ENCODE peak calls at places on chromosomes 6 and 20, in ten cellular contexts. V is RWPE1; Y is Peyer's patch; G is brain microvascular endothelial cell; Q is CD4-positive, alpha-beta T cell; O is H9; X is GM23248; T is CD8-positive, alpha-beta memory T cell; R is uterus; U is left ventricle myocardium inferior. B is an unnamed sample.

GRCh38 chr20:47568019-47568418 is 66.3 kb downstream of the NCOA3 start:
- DNase-seq in V (no peak), Q (no peak), O (no peak), G (peak), X (peak), U (no peak), R (no peak), Y (no peak), T (no peak), B (no peak)

GRCh38 chr6:8852332-8852731 is 417.0 kb upstream of the SLC35B3 start:
- DNase-seq in T (no peak), R (no peak), G (no peak), V (no peak), Y (no peak), X (no peak), U (no peak), Q (no peak), O (no peak), B (no peak)

GRCh38 chr6:42339991-42340401 is 111.7 kb downstream of the TRERF1 start:
- DNase-seq in V (peak), O (no peak), T (no peak), R (no peak), X (peak), U (no peak), G (no peak), Q (no peak), Y (no peak), B (peak)

GRCh38 chr6:38517005-38517404 is 122.7 kb downstream of the BTBD9 start:
- DNase-seq in X (peak), G (peak), Y (no peak), T (no peak), Q (no peak), V (no peak), O (no peak), U (no peak), R (no peak), B (no peak)

GRCh38 chr6:33211666-33212422 is 3.5 kb downstream of the RING1 start:
- DNase-seq in Q (no peak), G (no peak), V (no peak), U (no peak), X (no peak), T (no peak), Y (no peak), O (peak), R (peak), B (no peak)

GRCh38 chr6:111597687-111598086 is 8.0 kb downstream of the TRAF3IP2 start:
- DNase-seq in V (no peak), G (no peak), O (no peak), X (no peak), R (no peak), Q (no peak), Y (peak), T (no peak), U (no peak), B (no peak)

GRCh38 chr6:32460528-32460927 is 20.8 kb downstream of the HLA-DRA start:
- DNase-seq in X (no peak), T (no peak), O (no peak), U (no peak), G (no peak), Q (no peak), Y (no peak), R (no peak), V (no peak), B (peak)

GRCh38 chr6:132596201-132596600 is 6.7 kb upstream of the TAAR5 start:
- DNase-seq in X (no peak), V (no peak), U (no peak), R (no peak), G (no peak), O (no peak), Y (no peak), T (no peak), Q (no peak), B (no peak)

GRCh38 chr6:157537518-157537917 is 156.5 kb downstream of the ZDHHC14 start:
- DNase-seq in R (no peak), Q (no peak), U (no peak), G (no peak), O (no peak), T (no peak), V (no peak), X (no peak), Y (no peak), B (no peak)

GRCh38 chr6:43334466-43335095 is 26.0 kb upstream of the CRIP3 start:
- DNase-seq in U (no peak), O (peak), T (no peak), Y (no peak), G (peak), V (peak), R (no peak), Q (no peak), X (peak), B (no peak)

GRCh38 chr6:117600008-117600743 is 2.1 kb downstream of the GOPC start:
- DNase-seq in X (peak), Q (no peak), V (no peak), U (no peak), O (no peak), T (no peak), R (no peak), Y (no peak), G (no peak), B (peak)

GRCh38 chr6:18264338-18265098 is at the start of gene DEK:
- DNase-seq in G (peak), Q (peak), O (peak), T (peak), V (peak), R (peak), U (peak), X (peak), Y (peak), B (peak)

GRCh38 chr6:36865835-36866234 is 8.8 kb downstream of the PPIL1 start:
- DNase-seq in U (no peak), T (no peak), Q (no peak), G (no peak), X (no peak), O (no peak), V (no peak), Y (no peak), R (no peak), B (peak)

GRCh38 chr20:63463400-63464288 is 8.8 kb downstream of the KCNQ2 start:
- DNase-seq in V (no peak), Y (no peak), O (no peak), R (no peak), T (no peak), U (no peak), X (peak), Q (no peak), G (no peak), B (no peak)

GRCh38 chr6:41823178-41823577 is 35.7 kb downstream of the TOMM6 start:
- DNase-seq in U (no peak), T (no peak), X (no peak), V (no peak), O (no peak), G (no peak), Q (no peak), Y (no peak), R (no peak), B (no peak)

GRCh38 chr6:23349521-23350147 is 776.4 kb upstream of the NRSN1 start:
- DNase-seq in O (no peak), U (no peak), R (no peak), V (peak), G (peak), Y (no peak), X (peak), T (no peak), Q (no peak), B (no peak)

GRCh38 chr6:20770776-20771175 is 236.5 kb downstream of the CDKAL1 start:
- DNase-seq in O (no peak), T (no peak), Q (no peak), G (no peak), U (no peak), R (no peak), X (peak), Y (no peak), V (no peak), B (no peak)

GRCh38 chr20:24470031-24470781 is 777 bp downstream of the SYNDIG1 start:
- DNase-seq in G (no peak), U (no peak), X (peak), O (peak), Y (no peak), Q (no peak), V (no peak), T (no peak), R (no peak), B (no peak)

GRCh38 chr6:145206247-145206907 is 528.9 kb downstream of the EPM2A start:
- DNase-seq in V (no peak), U (no peak), G (peak), R (no peak), Y (no peak), T (no peak), X (peak), O (no peak), Q (no peak), B (no peak)

GRCh38 chr6:168371635-168371988 is 52.0 kb upstream of the DACT2 start:
- DNase-seq in T (no peak), Y (no peak), U (no peak), O (no peak), X (no peak), Q (no peak), R (no peak), V (no peak), G (no peak), B (no peak)

GRCh38 chr6:100446115-100446921 is 18.4 kb downstream of the SIM1 start:
- DNase-seq in Y (no peak), T (no peak), Q (no peak), O (peak), R (no peak), G (no peak), U (no peak), V (no peak), X (no peak), B (no peak)

GRCh38 chr20:17226410-17227198 is at the start of gene PCSK2:
- DNase-seq in R (no peak), X (peak), U (peak), Q (no peak), Y (peak), V (no peak), T (no peak), O (peak), G (peak), B (no peak)

GRCh38 chr20:38226553-38226952 is 34.0 kb downstream of the KIAA1755 start:
- DNase-seq in Y (no peak), G (no peak), Q (no peak), O (no peak), R (no peak), X (no peak), V (no peak), T (no peak), U (no peak), B (no peak)

DNA sequence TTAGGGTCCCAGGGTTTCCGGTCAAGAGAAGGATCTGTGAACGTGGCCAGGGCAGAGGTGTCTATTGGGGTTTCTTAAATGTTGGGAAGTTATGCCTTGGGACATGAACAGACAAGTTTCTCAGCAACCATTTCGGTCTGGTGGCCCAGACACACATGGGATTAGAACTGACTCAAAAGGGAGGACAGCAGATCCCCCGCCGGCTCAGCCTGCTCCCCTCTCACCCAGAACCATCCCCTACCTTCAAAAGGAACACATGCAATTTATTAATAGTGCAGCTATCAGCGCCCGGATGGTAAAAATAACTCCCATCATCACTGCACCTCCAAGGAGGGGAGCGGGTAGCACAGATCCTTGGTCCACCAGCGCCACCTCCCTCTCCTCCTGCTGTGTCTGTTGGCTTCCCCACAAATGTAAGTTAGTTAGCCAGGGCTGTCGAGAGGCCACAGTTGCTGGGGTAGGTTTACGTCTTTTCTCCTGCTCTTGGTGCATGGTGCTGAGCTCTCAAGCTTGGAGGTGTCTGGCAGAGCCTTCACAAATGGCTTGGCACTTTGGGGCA is 77.1 kb downstream of the TRAM2 start:
- DNase-seq in R (no peak), V (no peak), X (no peak), O (no peak), G (no peak), U (peak), Q (no peak), Y (no peak), T (no peak), B (no peak)
- H3K27ac ChIP-seq in R (peak), V (peak), X (peak), O (no peak), G (peak), U (peak), Q (no peak), Y (no peak), T (no peak), B (no peak)

DNA sequence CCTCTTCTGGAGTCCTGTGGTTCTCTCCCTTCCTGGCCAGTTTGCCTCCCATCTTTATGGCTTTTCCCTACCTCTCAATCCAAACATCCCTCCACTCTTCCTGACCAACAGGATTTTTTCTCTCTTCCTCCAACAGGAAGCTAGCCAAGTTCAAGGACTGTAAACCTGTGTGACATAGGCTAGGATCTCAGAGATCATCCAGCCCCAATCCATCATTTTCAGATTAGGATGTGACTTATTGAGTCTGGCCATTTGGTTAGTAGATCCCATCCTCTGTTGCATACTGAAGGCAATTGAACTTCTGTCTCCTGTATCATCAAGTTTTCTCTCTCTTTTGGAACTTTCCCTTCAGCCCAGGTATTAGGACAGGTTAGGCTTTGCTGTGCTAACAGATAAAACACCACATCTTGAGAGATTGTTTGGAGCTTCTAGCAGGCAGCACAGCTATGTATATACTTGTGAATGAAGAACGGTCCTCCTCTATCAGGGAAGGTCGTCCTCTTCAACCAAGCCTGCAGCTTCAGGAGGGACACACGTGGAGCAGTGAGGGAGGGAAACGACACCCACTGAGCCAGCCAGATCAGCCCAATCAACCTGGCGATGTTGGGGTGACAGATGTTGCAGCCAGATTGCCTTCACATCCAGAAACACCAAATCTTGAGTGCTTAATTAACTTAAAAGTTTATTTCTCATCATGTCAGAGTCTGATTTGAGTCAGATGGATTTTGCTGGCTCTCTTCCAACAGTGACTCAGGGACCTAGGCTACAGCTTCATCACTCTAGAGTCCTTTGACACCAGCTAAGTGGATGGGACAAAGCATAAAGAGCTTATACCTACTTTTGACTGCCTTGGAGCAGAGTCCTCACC is 106.8 kb downstream of the GJA10 start:
- DNase-seq in Y (no peak), V (peak), X (peak), O (no peak), G (no peak), U (no peak), T (no peak), Q (no peak), R (no peak), B (no peak)
- H3K27ac ChIP-seq in Y (peak), V (no peak), X (no peak), O (no peak), G (no peak), U (no peak), T (no peak), Q (no peak), R (no peak), B (no peak)

DNA sequence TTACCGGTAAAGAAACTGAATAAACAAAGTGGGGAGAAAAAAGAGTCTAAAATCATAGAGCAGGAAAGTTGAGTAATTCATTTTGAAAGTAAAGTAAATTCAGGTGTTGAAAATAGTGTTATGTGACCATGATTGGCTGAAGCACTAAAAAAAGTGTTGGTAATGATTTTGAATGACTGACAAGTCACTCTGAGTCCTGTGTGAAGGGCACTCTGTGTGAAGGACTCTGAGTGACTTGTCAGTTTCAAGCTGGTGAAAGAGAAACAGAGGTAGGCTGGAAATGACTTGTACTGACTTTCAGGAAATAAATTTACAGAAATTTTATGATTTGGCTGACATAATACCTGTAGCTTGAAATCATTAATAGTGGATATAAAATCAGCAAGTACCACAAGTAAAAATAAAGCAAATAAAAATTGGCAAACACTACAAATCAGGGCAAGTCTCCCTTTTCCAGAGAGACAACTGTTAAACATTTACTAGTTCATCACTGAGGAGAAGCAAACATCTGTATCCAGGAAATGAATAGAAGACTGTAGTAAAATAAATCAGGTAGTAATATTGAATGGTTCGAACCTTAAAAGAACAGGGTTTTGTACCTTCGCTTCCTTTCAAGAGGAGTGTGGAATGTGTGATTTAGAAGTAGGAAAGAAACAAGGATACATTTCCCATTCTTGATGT is 630.6 kb downstream of the GRIK2 start:
- DNase-seq in T (no peak), R (no peak), Y (no peak), O (no peak), G (no peak), V (no peak), X (no peak), U (no peak), Q (no peak), B (no peak)
- H3K27ac ChIP-seq in T (no peak), R (no peak), Y (no peak), O (no peak), G (no peak), V (no peak), X (no peak), U (no peak), Q (no peak), B (no peak)

DNA sequence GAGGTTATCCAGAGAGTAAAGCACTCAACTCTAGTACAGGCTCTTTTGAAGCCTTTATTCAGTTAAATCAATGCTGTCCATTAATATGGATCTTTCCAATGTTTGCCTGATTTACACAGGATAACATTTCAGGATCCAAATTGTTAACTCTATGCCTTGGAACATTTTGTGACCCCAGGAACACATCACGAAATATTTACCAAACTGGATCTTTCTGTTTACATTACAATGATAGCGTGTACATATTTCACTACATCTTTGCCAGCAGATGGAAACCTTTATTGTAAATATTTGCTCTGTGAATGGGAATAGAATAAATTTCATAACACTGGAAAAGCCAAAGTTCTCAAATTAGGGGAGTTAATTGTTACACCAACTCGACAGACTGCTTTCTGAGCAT is 23.5 kb downstream of the BPIFA2 start:
- DNase-seq in T (no peak), R (no peak), V (no peak), Q (no peak), O (no peak), G (no peak), X (no peak), Y (no peak), U (no peak), B (no peak)
- H3K27ac ChIP-seq in T (no peak), R (no peak), V (no peak), Q (no peak), O (no peak), G (no peak), X (no peak), Y (no peak), U (no peak), B (no peak)

GRCh38 chr20:20019123-20019522 is 2.0 kb downstream of the NAA20 start:
- DNase-seq in Y (no peak), V (peak), Q (no peak), X (no peak), T (no peak), U (no peak), O (no peak), G (no peak), R (no peak), B (no peak)

GRCh38 chr20:20023395-20023794 is 6.2 kb downstream of the NAA20 start:
- DNase-seq in Y (no peak), X (no peak), Q (no peak), O (no peak), G (no peak), U (no peak), V (no peak), R (no peak), T (no peak), B (no peak)

GRCh38 chr20:20021835-20022234 is 4.7 kb downstream of the NAA20 start:
- DNase-seq in G (no peak), Y (no peak), X (no peak), T (no peak), U (no peak), O (no peak), V (no peak), R (no peak), Q (no peak), B (no peak)

GRCh38 chr20:20024942-20025341 is 7.8 kb downstream of the NAA20 start:
- DNase-seq in Y (no peak), X (peak), V (no peak), U (no peak), Q (no peak), R (no peak), O (no peak), T (no peak), G (no peak), B (no peak)

GRCh38 chr20:20022498-20022897 is 5.3 kb downstream of the NAA20 start:
- DNase-seq in G (no peak), V (no peak), T (no peak), R (no peak), O (no peak), Q (no peak), U (no peak), Y (no peak), X (no peak), B (no peak)
- H3K27ac ChIP-seq in G (no peak), V (peak), T (no peak), R (peak), O (no peak), Q (no peak), U (no peak), Y (no peak), X (peak), B (no peak)

GRCh38 chr20:11301699-11302098 is 616.0 kb upstream of the BTBD3 start:
- DNase-seq in O (no peak), V (no peak), Y (no peak), G (no peak), Q (no peak), U (no peak), R (no peak), T (no peak), X (no peak), B (no peak)
- H3K27ac ChIP-seq in O (no peak), V (no peak), Y (no peak), G (no peak), Q (no peak), U (no peak), R (no peak), T (no peak), X (no peak), B (no peak)

GRCh38 chr6:72844614-72845013 is 222.8 kb downstream of the KCNQ5 start:
- DNase-seq in X (no peak), Y (no peak), U (no peak), V (no peak), T (no peak), G (no peak), Q (no peak), R (no peak), O (no peak), B (no peak)
- H3K27ac ChIP-seq in X (no peak), Y (no peak), U (no peak), V (no peak), T (no peak), G (no peak), Q (no peak), R (no peak), O (no peak), B (no peak)

GRCh38 chr6:136782021-136782770 is 10.1 kb downstream of the MAP3K5 start:
- DNase-seq in Q (no peak), V (peak), T (no peak), Y (no peak), U (no peak), G (no peak), X (peak), R (no peak), O (no peak), B (no peak)

GRCh38 chr6:136783495-136784270 is 8.6 kb downstream of the MAP3K5 start:
- DNase-seq in R (no peak), Q (no peak), U (peak), X (no peak), Y (no peak), G (no peak), O (no peak), V (no peak), T (no peak), B (peak)

GRCh38 chr6:136784910-136785746 is 7.1 kb downstream of the MAP3K5 start:
- DNase-seq in O (no peak), X (no peak), U (peak), R (no peak), G (no peak), Q (peak), Y (no peak), T (peak), V (no peak), B (peak)

GRCh38 chr6:136783021-136783420 is 9.3 kb downstream of the MAP3K5 start:
- DNase-seq in X (no peak), Q (no peak), R (no peak), G (no peak), V (no peak), T (no peak), U (no peak), Y (no peak), O (no peak), B (no peak)

GRCh38 chr6:136784271-136784664 is 8.0 kb downstream of the MAP3K5 start:
- DNase-seq in G (no peak), T (no peak), R (no peak), V (no peak), X (no peak), Y (no peak), O (no peak), U (no peak), Q (no peak), B (no peak)
- H3K27ac ChIP-seq in G (no peak), T (no peak), R (no peak), V (no peak), X (no peak), Y (peak), O (no peak), U (peak), Q (no peak), B (peak)

GRCh38 chr6:160520043-160520904 is 143.8 kb downstream of the LPA start:
- DNase-seq in U (peak), T (peak), X (peak), O (peak), Q (peak), Y (peak), V (peak), R (peak), G (peak), B (peak)
- H3K27ac ChIP-seq in U (peak), T (peak), X (no peak), O (no peak), Q (peak), Y (peak), V (peak), R (peak), G (peak), B (peak)